ENCODE peak calls at places on chromosomes 2 and 18, in ten cellular contexts. F is C1 segment of cervical spinal cord; S is ovary; E is caudate nucleus; K is hippocampal formation; C is left ventricle myocardium superior; Z is activated T-helper 1 cell treated with anti-CD3 and anti-CD28 coated beads, Interleukin-2, amount 50 U/mL, for 16 hours; P is neural progenitor cell; T is SIG-M5; A is GM19239. I is an unnamed sample.

GRCh38 chr18:51196811-51197660 is 445 bp downstream of the MEX3C start:
- DNase-seq in Z (peak), E (peak), C (peak), K (peak), F (peak), A (no peak), P (peak), T (no peak), S (peak), I (peak)

GRCh38 chr18:58263055-58263732 is 219.2 kb downstream of the NEDD4L start:
- DNase-seq in P (no peak), C (no peak), S (no peak), Z (no peak), F (no peak), K (no peak), E (no peak), T (no peak), A (no peak), I (no peak)

GRCh38 chr2:61733563-61733962 is 120.3 kb downstream of the FAM161A start:
- DNase-seq in F (no peak), A (no peak), C (no peak), T (no peak), S (no peak), P (no peak), Z (no peak), K (no peak), E (peak), I (no peak)

GRCh38 chr2:167784071-167784400 is 463.4 kb downstream of the STK39 start:
- DNase-seq in T (no peak), F (no peak), Z (no peak), E (no peak), A (no peak), K (no peak), P (peak), C (no peak), S (no peak), I (no peak)

GRCh38 chr2:128345436-128346165 is 26.9 kb upstream of the HS6ST1 start:
- DNase-seq in F (no peak), A (no peak), Z (no peak), K (no peak), P (no peak), E (no peak), C (no peak), T (no peak), S (no peak), I (no peak)

GRCh38 chr18:3297025-3297984 is 35.4 kb downstream of the MYL12B start:
- DNase-seq in T (peak), C (peak), Z (peak), S (peak), E (peak), P (peak), A (peak), K (peak), F (peak), I (peak)

GRCh38 chr2:20916604-20917286 is 93.8 kb upstream of the LDAH start:
- DNase-seq in Z (no peak), T (no peak), A (no peak), P (no peak), K (no peak), F (no peak), E (no peak), S (no peak), C (no peak), I (no peak)

GRCh38 chr2:45272549-45273245 is 263.4 kb upstream of the SIX2 start:
- DNase-seq in T (no peak), P (no peak), Z (no peak), E (no peak), S (no peak), K (no peak), A (no peak), C (no peak), F (no peak), I (no peak)

GRCh38 chr2:105627530-105627929 is 117.2 kb upstream of the NCK2 start:
- DNase-seq in T (no peak), K (no peak), F (no peak), E (no peak), Z (no peak), S (no peak), A (no peak), C (no peak), P (no peak), I (no peak)

GRCh38 chr2:37149626-37150322 is 7.0 kb downstream of the EIF2AK2 start:
- DNase-seq in E (no peak), K (no peak), F (no peak), P (no peak), S (no peak), C (no peak), T (no peak), A (no peak), Z (no peak), I (no peak)

GRCh38 chr2:135052042-135052876 is at the start of gene RAB3GAP1:
- DNase-seq in A (peak), Z (peak), T (peak), F (peak), K (peak), S (peak), E (peak), P (peak), C (peak), I (peak)

GRCh38 chr2:69209482-69209881 is 177.5 kb downstream of the GFPT1 start:
- DNase-seq in Z (no peak), A (no peak), P (no peak), K (no peak), E (no peak), T (no peak), F (no peak), C (no peak), S (no peak), I (no peak)

GRCh38 chr2:212451786-212452200 is 86.8 kb downstream of the ERBB4 start:
- DNase-seq in S (no peak), T (no peak), K (no peak), E (no peak), A (no peak), C (no peak), Z (no peak), P (no peak), F (no peak), I (no peak)

GRCh38 chr2:152084076-152084475 is 14.8 kb downstream of the CACNB4 start:
- DNase-seq in E (no peak), S (no peak), T (no peak), P (no peak), F (no peak), C (no peak), Z (no peak), A (no peak), K (no peak), I (no peak)

GRCh38 chr2:42457011-42457410 is 36.8 kb downstream of the KCNG3 start:
- DNase-seq in F (no peak), K (no peak), S (no peak), C (no peak), E (no peak), A (no peak), P (peak), T (no peak), Z (no peak), I (no peak)

GRCh38 chr2:203533696-203534471 is 1.2 kb downstream of the RAPH1 start:
- DNase-seq in K (no peak), S (no peak), C (no peak), T (no peak), F (no peak), E (peak), P (peak), Z (no peak), A (no peak), I (no peak)

GRCh38 chr18:75280427-75281280 is 70.1 kb downstream of the TSHZ1 start:
- DNase-seq in E (no peak), C (no peak), A (no peak), K (no peak), P (no peak), T (no peak), F (no peak), Z (no peak), S (no peak), I (no peak)

GRCh38 chr2:181684454-181685149 is 4.3 kb upstream of the NEUROD1 start:
- DNase-seq in Z (no peak), A (no peak), P (no peak), T (no peak), S (no peak), F (no peak), K (no peak), E (no peak), C (no peak), I (no peak)

GRCh38 chr2:202317080-202317859 is 51.7 kb downstream of the NOP58 start:
- DNase-seq in C (peak), T (no peak), P (no peak), E (no peak), K (peak), F (peak), S (peak), Z (no peak), A (no peak), I (no peak)

GRCh38 chr2:168521342-168521741 is 65.3 kb downstream of the CERS6 start:
- DNase-seq in A (no peak), F (no peak), S (no peak), P (no peak), Z (no peak), T (no peak), C (no peak), K (no peak), E (peak), I (no peak)

GRCh38 chr2:218872645-218873358 is 7.8 kb upstream of the WNT10A start:
- DNase-seq in A (no peak), P (peak), Z (no peak), T (no peak), K (no peak), F (no peak), C (no peak), E (no peak), S (no peak), I (no peak)

GRCh38 chr2:65231892-65232477 is 4.4 kb downstream of the ACTR2 start:
- DNase-seq in E (no peak), C (no peak), K (no peak), P (no peak), F (no peak), S (no peak), A (no peak), Z (no peak), T (peak), I (peak)

GRCh38 chr2:230893881-230894781 is 29.4 kb downstream of the ITM2C start:
- DNase-seq in S (no peak), F (peak), K (no peak), T (no peak), P (peak), E (peak), Z (no peak), C (no peak), A (peak), I (no peak)

GRCh38 chr2:218691234-218691633 is 19.3 kb downstream of the STK36 start:
- DNase-seq in P (no peak), F (no peak), E (no peak), A (no peak), T (no peak), C (no peak), Z (no peak), S (no peak), K (no peak), I (no peak)

GRCh38 chr2:33000986-33001385 is 54.2 kb downstream of the LTBP1 start:
- DNase-seq in P (no peak), C (no peak), Z (no peak), F (no peak), E (no peak), K (no peak), A (no peak), T (no peak), S (no peak), I (no peak)

GRCh38 chr2:172395503-172395902 is 31.9 kb upstream of the ITGA6 start:
- DNase-seq in A (no peak), S (no peak), F (no peak), Z (no peak), E (no peak), T (no peak), P (no peak), K (no peak), C (no peak), I (no peak)

GRCh38 chr2:96608459-96609455 is 29.4 kb downstream of the KANSL3 start:
- DNase-seq in A (no peak), T (no peak), Z (no peak), E (no peak), F (peak), P (no peak), K (no peak), S (no peak), C (no peak), I (no peak)

GRCh38 chr2:105243961-105244360 is 2.4 kb downstream of the GPR45 start:
- DNase-seq in P (peak), Z (no peak), A (no peak), K (no peak), E (no peak), S (no peak), F (no peak), T (no peak), C (no peak), I (no peak)

GRCh38 chr2:47785986-47786385 is 3.0 kb downstream of the MSH6 start:
- DNase-seq in E (no peak), P (no peak), K (no peak), Z (no peak), A (no peak), S (no peak), T (peak), C (no peak), F (no peak), I (no peak)

GRCh38 chr2:237616373-237617304 is 10.7 kb upstream of the LRRFIP1 start:
- DNase-seq in S (no peak), E (no peak), K (no peak), C (no peak), A (no peak), P (no peak), Z (no peak), T (no peak), F (no peak), I (no peak)

GRCh38 chr2:47897191-47897955 is 8.9 kb downstream of the FBXO11 start:
- DNase-seq in F (no peak), A (no peak), Z (no peak), K (no peak), S (no peak), T (no peak), E (no peak), P (no peak), C (no peak), I (no peak)

GRCh38 chr2:128271186-128271890 is 47.3 kb downstream of the HS6ST1 start:
- DNase-seq in S (peak), K (no peak), Z (no peak), T (no peak), C (no peak), F (no peak), P (no peak), A (no peak), E (no peak), I (peak)

GRCh38 chr2:106975641-106976040 is 89.7 kb upstream of the ST6GAL2 start:
- DNase-seq in F (no peak), C (no peak), E (no peak), A (no peak), T (no peak), P (no peak), S (no peak), Z (no peak), K (no peak), I (no peak)

I was measured in CD14-positive monocyte.